ENCODE peak calls at places on chromosome 6, in seven cellular contexts. D, X, V, G, Z, N and Y are unnamed samples.
A peak's percentile ranks its signal among the peaks of the same experiment; 100 is the strongest.

GRCh38 chr6:165864925-165865324 is 201.9 kb upstream of the PDE10A start:
- DNase-seq in X (no peak), N (no peak), G (no peak), D (no peak), V (no peak), Z (no peak), Y (no peak)

GRCh38 chr6:5471637-5472430 is 210.5 kb downstream of the FARS2 start:
- DNase-seq in X (no peak), N (no peak), G (no peak), Z (no peak), V (no peak), D (peak; percentile 95), Y (no peak)

GRCh38 chr6:6218246-6219085 is 102.0 kb downstream of the F13A1 start:
- DNase-seq in D (no peak), V (no peak), X (no peak), Z (no peak), G (no peak), N (no peak), Y (no peak)

GRCh38 chr6:10268111-10268510 is 146.8 kb downstream of the TFAP2A start:
- DNase-seq in X (no peak), V (no peak), Z (no peak), D (peak; percentile 76), G (no peak), N (no peak), Y (no peak)

GRCh38 chr6:6851059-6851658 is 256.6 kb upstream of the RREB1 start:
- DNase-seq in Z (peak; percentile 97), V (peak; percentile 58), G (peak; percentile 27), N (peak; percentile 70), X (peak; percentile 26), D (no peak), Y (no peak)

GRCh38 chr6:8664700-8665099 is 229.4 kb upstream of the SLC35B3 start:
- DNase-seq in Z (no peak), V (no peak), D (no peak), X (no peak), G (no peak), N (no peak), Y (no peak)

GRCh38 chr6:10237284-10238043 is 177.4 kb downstream of the TFAP2A start:
- DNase-seq in N (no peak), D (no peak), X (peak; percentile 10), V (no peak), Z (peak; percentile 1), G (no peak), Y (no peak)

GRCh38 chr6:5416250-5416649 is 154.9 kb downstream of the FARS2 start:
- DNase-seq in N (no peak), Z (no peak), D (no peak), G (no peak), V (no peak), X (no peak), Y (no peak)

GRCh38 chr6:111274593-111275217 is 187.4 kb downstream of the SLC16A10 start:
- DNase-seq in X (no peak), Z (no peak), V (no peak), G (no peak), D (no peak), N (no peak), Y (no peak)

GRCh38 chr6:144898052-144898689 is 613.0 kb downstream of the UTRN start:
- DNase-seq in D (no peak), Z (peak; percentile 54), V (no peak), N (no peak), G (no peak), X (no peak), Y (no peak)

GRCh38 chr6:144378437-144378836 is 93.3 kb downstream of the UTRN start:
- DNase-seq in D (no peak), V (no peak), G (no peak), Z (peak; percentile 27), N (no peak), X (peak; percentile 17), Y (no peak)

GRCh38 chr6:18488004-18488403 is 100.9 kb downstream of the RNF144B start:
- DNase-seq in X (no peak), V (no peak), N (no peak), G (no peak), D (no peak), Z (no peak), Y (no peak)

GRCh38 chr6:13668291-13668928 is 43.2 kb downstream of the RANBP9 start:
- DNase-seq in N (no peak), X (no peak), V (no peak), Z (no peak), G (no peak), D (no peak), Y (no peak)

GRCh38 chr6:96015791-96016776 is at the start of gene FUT9:
- DNase-seq in N (peak; percentile 88), G (no peak), D (peak; percentile 94), Z (no peak), V (no peak), X (no peak), Y (no peak)

GRCh38 chr6:137001287-137001976 is 43.3 kb downstream of the IL20RA start:
- DNase-seq in X (no peak), D (peak; percentile 20), V (no peak), N (no peak), G (no peak), Z (no peak), Y (no peak)

GRCh38 chr6:16663896-16664295 is 97.4 kb downstream of the ATXN1 start:
- DNase-seq in Z (no peak), D (no peak), G (no peak), V (no peak), N (no peak), X (no peak), Y (no peak)

GRCh38 chr6:44920952-44921491 is 407.1 kb upstream of the RUNX2 start:
- DNase-seq in V (no peak), D (no peak), Z (no peak), X (no peak), G (no peak), N (no peak), Y (no peak)

GRCh38 chr6:144746902-144747469 is 461.9 kb downstream of the UTRN start:
- DNase-seq in N (no peak), G (no peak), D (no peak), Z (no peak), V (no peak), X (no peak), Y (no peak)

GRCh38 chr6:89050155-89050554 is 30.4 kb upstream of the PNRC1 start:
- DNase-seq in N (no peak), V (peak; percentile 80), Z (peak; percentile 28), X (peak; percentile 18), G (peak; percentile 40), D (no peak), Y (no peak)

GRCh38 chr6:161211380-161212035 is 62.4 kb downstream of the AGPAT4 start:
- DNase-seq in Z (no peak), G (no peak), D (peak; percentile 20), X (no peak), V (no peak), N (no peak), Y (no peak)

GRCh38 chr6:123812621-123813020 is 9.0 kb downstream of the NKAIN2 start:
- DNase-seq in Z (no peak), V (no peak), D (no peak), N (no peak), G (no peak), X (no peak), Y (no peak)

GRCh38 chr6:123841067-123841896 is 37.6 kb downstream of the NKAIN2 start:
- DNase-seq in Z (no peak), V (no peak), X (no peak), G (no peak), N (no peak), D (no peak), Y (no peak)

GRCh38 chr6:141963543-141964295 is 169.0 kb upstream of the GJE1 start:
- DNase-seq in G (no peak), D (no peak), N (no peak), Z (peak; percentile 35), X (no peak), V (no peak), Y (no peak)

GRCh38 chr6:153038378-153038777 is 35.9 kb upstream of the MTRF1L start:
- DNase-seq in G (no peak), Z (peak; percentile 84), V (no peak), X (no peak), D (no peak), N (no peak), Y (no peak)

GRCh38 chr6:49576618-49577017 is 26.1 kb downstream of the C6orf141 start:
- DNase-seq in G (no peak), N (no peak), Z (no peak), X (no peak), V (no peak), D (no peak), Y (no peak)

GRCh38 chr6:160950507-160950906 is 41.1 kb upstream of the MAP3K4 start:
- DNase-seq in V (no peak), Z (peak; percentile 44), G (no peak), X (no peak), D (no peak), N (no peak), Y (no peak)

GRCh38 chr6:44388876-44389275 is 1.4 kb downstream of the CDC5L start:
- DNase-seq in D (no peak), V (no peak), N (no peak), Z (no peak), X (no peak), G (no peak), Y (no peak)

GRCh38 chr6:52262620-52263344 is 18.5 kb upstream of the IL17F start:
- DNase-seq in G (no peak), Z (no peak), X (no peak), D (no peak), V (no peak), N (no peak), Y (no peak)

GRCh38 chr6:140988780-140989179 is 1143.9 kb upstream of the GJE1 start:
- DNase-seq in N (no peak), D (no peak), Z (no peak), G (no peak), X (no peak), V (no peak), Y (no peak)

GRCh38 chr6:143842468-143842901 is 653 bp upstream of the LTV1 start:
- DNase-seq in N (no peak), G (no peak), V (no peak), D (no peak), X (no peak), Z (peak; percentile 59), Y (no peak)

GRCh38 chr6:105428342-105428957 is 25.6 kb upstream of the PREP start:
- DNase-seq in V (peak; percentile 20), Z (peak; percentile 74), D (no peak), X (no peak), G (no peak), N (no peak), Y (no peak)
- H3K27ac ChIP-seq in V (no peak overlapping the region), Z (peak overlapping the region; percentile 63), D (no peak overlapping the region), X (no peak overlapping the region), G (no peak overlapping the region), N (no peak overlapping the region), Y (peak overlapping the region; percentile 17)

GRCh38 chr6:29524982-29525639 is 34.4 kb downstream of the UBD start:
- DNase-seq in N (no peak), V (no peak), X (no peak), G (no peak), D (no peak), Z (no peak), Y (no peak)
- H3K4me3 ChIP-seq in N (no peak overlapping the region), V (no peak overlapping the region), X (no peak overlapping the region), G (no peak overlapping the region), D (no peak overlapping the region), Z (no peak overlapping the region), Y (no peak overlapping the region)

GRCh38 chr6:1312444-1313363 is 806 bp downstream of the FOXQ1 start:
- DNase-seq in D (peak; percentile 66), G (no peak), Z (no peak), X (no peak), N (peak; percentile 83), V (no peak), Y (peak; percentile 76)
- TF ChIP-seq CTCF in D (peak; percentile 2), G (no peak), Z (no peak), X (no peak), N (no peak), V (no peak), Y (no peak)

GRCh38 chr6:81859884-81860283 is 107.4 kb upstream of the TENT5A start:
- DNase-seq in X (no peak), G (peak; percentile 46), Z (no peak), D (no peak), V (peak; percentile 50), N (no peak), Y (no peak)
- H3K27ac ChIP-seq in X (no peak overlapping the region), G (peak overlapping the region; percentile 56), Z (no peak overlapping the region), D (no peak overlapping the region), V (peak overlapping the region; percentile 78), N (no peak overlapping the region), Y (no peak overlapping the region)